ENCODE peak calls at places on chromosomes 5 and 9, in six cellular contexts. U, Z, C, S, V and J are unnamed samples.
A peak's percentile ranks its signal among the peaks of the same experiment; 100 is the strongest.

GRCh38 chr9:113436753-113437515 is 26.4 kb downstream of the C9orf43 start:
- DNase-seq in C (no peak), V (no peak), S (no peak), U (no peak), Z (no peak), J (no peak)

GRCh38 chr5:68379275-68380026 is 163.9 kb downstream of the PIK3R1 start:
- DNase-seq in Z (no peak), S (no peak), V (no peak), U (no peak), C (no peak), J (no peak)

GRCh38 chr5:157603333-157604190 is 28.0 kb upstream of the ADAM19 start:
- DNase-seq in V (no peak), C (peak; percentile 94), U (peak; percentile 26), S (peak; percentile 1), Z (peak; percentile 97), J (peak; percentile 77)

GRCh38 chr5:20286512-20286911 is 298.5 kb upstream of the CDH18 start:
- DNase-seq in S (no peak), Z (peak; percentile 76), V (no peak), C (peak; percentile 82), U (no peak), J (no peak)

GRCh38 chr5:91382530-91383026 is 539 bp downstream of the ARRDC3 start:
- DNase-seq in S (peak; percentile 18), C (peak; percentile 66), V (peak; percentile 77), U (peak; percentile 7), Z (peak; percentile 56), J (no peak)

GRCh38 chr9:127116946-127117345 is 5.5 kb downstream of the ANGPTL2 start:
- DNase-seq in S (no peak), V (no peak), U (no peak), C (peak; percentile 34), Z (no peak), J (no peak)

GRCh38 chr5:172667786-172668735 is 27.0 kb downstream of the NEURL1B start:
- DNase-seq in V (no peak), U (no peak), C (no peak), S (no peak), Z (no peak), J (no peak)

GRCh38 chr9:114989600-114990410 is 59.4 kb upstream of the TNFSF8 start:
- DNase-seq in V (no peak), U (no peak), Z (no peak), C (no peak), S (peak; percentile 1), J (no peak)

GRCh38 chr9:5442400-5443011 is 4.8 kb upstream of the PLGRKT start:
- DNase-seq in C (peak; percentile 77), S (no peak), V (peak; percentile 26), U (no peak), Z (peak; percentile 62), J (no peak)

GRCh38 chr5:135073771-135074345 is 39.8 kb upstream of the PITX1 start:
- DNase-seq in C (peak; percentile 20), S (no peak), U (no peak), Z (peak; percentile 72), V (no peak), J (peak; percentile 10)

GRCh38 chr5:112366987-112367386 is 52.1 kb downstream of the EPB41L4A start:
- DNase-seq in S (no peak), U (no peak), C (peak; percentile 2), V (no peak), Z (no peak), J (no peak)

GRCh38 chr9:76607730-76608475 is 148.9 kb downstream of the GCNT1 start:
- DNase-seq in Z (no peak), V (no peak), S (no peak), U (no peak), C (no peak), J (no peak)

GRCh38 chr5:150540615-150541396 is 32.9 kb downstream of the NDST1 start:
- DNase-seq in U (no peak), C (peak; percentile 98), S (no peak), V (no peak), Z (peak; percentile 90), J (no peak)

GRCh38 chr9:80968611-80969010 is 720.7 kb downstream of the TLE1 start:
- DNase-seq in U (no peak), Z (peak; percentile 48), C (peak; percentile 87), V (no peak), S (no peak), J (no peak)

GRCh38 chr9:101465330-101465915 is 29.8 kb upstream of the ALDOB start:
- DNase-seq in V (peak; percentile 54), U (no peak), C (peak; percentile 84), S (no peak), Z (peak; percentile 80), J (no peak)